ENCODE peak calls at places on chromosome 7, in eight cellular contexts. M, Z, N, I, C, J, H and X are unnamed samples.

GRCh38 chr7:37224746-37225145 is 223.9 kb downstream of the ELMO1 start:
- DNase-seq in Z (no peak), C (no peak), N (no peak), J (no peak), I (no peak), M (no peak), H (no peak), X (no peak)

GRCh38 chr7:128166603-128167315 is 74.3 kb upstream of the LEP start:
- DNase-seq in J (no peak), N (no peak), M (peak; percentile 7), I (peak; percentile 81), Z (no peak), C (no peak), H (no peak), X (no peak)

GRCh38 chr7:102473271-102473991 is 5.3 kb downstream of the POLR2J start:
- DNase-seq in H (no peak), M (no peak), N (peak; percentile 55), J (no peak), C (no peak), I (peak; percentile 37), Z (no peak), X (no peak)

GRCh38 chr7:70487526-70488285 is 644.2 kb upstream of the GALNT17 start:
- DNase-seq in N (no peak), C (no peak), M (no peak), Z (no peak), H (no peak), J (no peak), I (no peak), X (no peak)

GRCh38 chr7:140557069-140557468 is 77.8 kb upstream of the MKRN1 start:
- DNase-seq in N (no peak), M (no peak), J (no peak), I (no peak), C (no peak), Z (no peak), H (no peak), X (no peak)

GRCh38 chr7:3393862-3394261 is 92.8 kb downstream of the SDK1 start:
- DNase-seq in C (no peak), I (no peak), H (no peak), N (no peak), Z (no peak), J (no peak), M (no peak), X (no peak)

GRCh38 chr7:150755473-150756099 is 18.4 kb downstream of the GIMAP5 start:
- DNase-seq in M (no peak), H (peak; percentile 83), C (no peak), I (no peak), Z (no peak), J (peak; percentile 54), N (no peak), X (no peak)

GRCh38 chr7:29207023-29207422 is 12.4 kb downstream of the CHN2 start:
- DNase-seq in I (no peak), Z (no peak), C (no peak), J (no peak), H (no peak), N (no peak), M (no peak), X (no peak)

GRCh38 chr7:32890553-32891045 is 961 bp downstream of the KBTBD2 start:
- DNase-seq in J (peak; percentile 22), Z (no peak), I (peak; percentile 57), M (peak; percentile 63), C (peak; percentile 31), N (no peak), H (peak; percentile 82), X (peak; percentile 91)

GRCh38 chr7:140899883-140900282 is 24.8 kb downstream of the BRAF start:
- DNase-seq in I (peak; percentile 56), C (no peak), Z (no peak), H (peak; percentile 31), N (no peak), M (no peak), J (no peak), X (no peak)

GRCh38 chr7:101950450-101951119 is 133.2 kb downstream of the CUX1 start:
- DNase-seq in J (no peak), C (peak; percentile 21), N (no peak), M (peak; percentile 68), I (no peak), H (no peak), Z (no peak), X (peak; percentile 95)

GRCh38 chr7:55594414-55594813 is 22.1 kb upstream of the VOPP1 start:
- DNase-seq in M (no peak), Z (no peak), C (no peak), H (no peak), N (no peak), J (no peak), I (peak; percentile 35), X (no peak)

GRCh38 chr7:119483364-119483763 is 789.6 kb upstream of the KCND2 start:
- DNase-seq in Z (no peak), M (no peak), J (no peak), H (no peak), C (no peak), I (no peak), N (no peak), X (no peak)

GRCh38 chr7:119482671-119483070 is 790.3 kb upstream of the KCND2 start:
- DNase-seq in J (no peak), I (no peak), Z (no peak), C (no peak), N (no peak), M (no peak), H (no peak), X (no peak)

DNA sequence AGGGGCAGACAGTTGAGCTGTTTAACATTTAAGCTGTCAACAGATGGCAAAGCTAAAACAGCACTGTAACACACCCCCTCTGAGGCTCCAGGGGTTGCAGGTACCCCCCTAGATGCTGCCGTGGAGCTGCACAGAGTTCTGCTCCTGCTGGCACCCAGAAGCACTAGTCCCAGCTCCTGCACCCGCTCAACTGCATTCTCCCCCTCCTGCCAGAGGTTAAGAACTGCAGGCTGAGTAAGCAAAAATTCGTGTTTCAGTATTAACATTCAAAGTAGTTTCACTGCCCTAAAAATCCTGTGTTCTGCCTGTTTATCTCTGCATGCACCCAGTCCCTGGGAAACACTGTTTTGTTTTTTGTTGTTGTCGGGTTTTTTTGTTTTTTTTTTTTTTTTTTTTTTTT is 790.8 kb upstream of the KCND2 start:
- DNase-seq in I (peak; percentile 85), M (no peak), C (peak; percentile 43), H (peak; percentile 70), Z (no peak), J (peak; percentile 9), N (no peak), X (peak; percentile 13)
- TF ChIP-seq CTCF in I (peak; percentile 78), M (no peak), C (peak; percentile 64), H (peak; percentile 52), Z (no peak), J (peak; percentile 59), N (no peak), X (peak; percentile 56)

DNA sequence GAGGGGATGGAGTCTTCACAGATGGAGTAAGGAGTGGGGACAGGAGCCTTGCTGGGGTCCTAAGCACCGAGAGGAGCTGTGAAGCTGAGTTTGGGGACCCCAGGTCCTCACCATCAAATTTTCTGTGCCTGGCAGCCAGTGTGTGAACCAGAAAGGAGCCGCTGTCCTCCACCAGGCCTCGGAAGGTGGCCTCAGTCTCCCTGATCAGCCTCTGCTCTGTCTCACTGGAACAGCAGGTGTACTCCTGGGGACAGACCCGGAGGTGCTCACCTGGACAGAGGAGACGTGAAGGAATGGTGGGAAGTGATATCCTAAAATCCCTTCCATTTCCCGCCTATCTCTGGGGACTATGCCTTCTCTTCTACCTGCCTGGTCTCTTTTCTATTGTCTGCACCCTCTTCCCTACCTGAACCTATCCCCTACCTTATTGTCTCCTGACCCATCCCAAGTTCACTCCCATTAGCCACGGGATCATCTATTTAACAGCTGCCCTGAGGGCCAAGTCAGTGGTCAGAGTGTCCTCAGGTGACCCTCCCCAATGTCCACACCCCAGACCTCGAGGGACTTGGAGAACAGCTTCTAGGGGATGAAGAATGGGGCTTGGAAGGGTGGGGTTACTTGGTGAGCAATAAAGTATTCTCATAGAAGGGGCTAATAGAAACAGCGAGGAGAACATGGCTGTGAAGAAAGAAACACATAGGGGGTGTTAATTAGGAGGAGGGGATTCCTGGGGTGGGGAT is 915 bp downstream of the GPC2 start:
- DNase-seq in J (no peak), H (no peak), N (no peak), C (no peak), Z (no peak), M (no peak), I (peak; percentile 46), X (no peak)
- H3K4me3 ChIP-seq in J (no peak overlapping the region), H (no peak overlapping the region), N (peak overlapping the region; percentile 41), C (peak overlapping the region; percentile 85), Z (peak overlapping the region; percentile 78), M (peak overlapping the region; percentile 79), I (peak overlapping the region; percentile 92), X (peak overlapping the region; percentile 72)

GRCh38 chr7:131548371-131548770 is 8.1 kb downstream of the PODXL start:
- DNase-seq in H (no peak), N (no peak), Z (no peak), C (no peak), M (no peak), I (no peak), J (no peak), X (no peak)

GRCh38 chr7:131544449-131545425 is 11.7 kb downstream of the PODXL start:
- DNase-seq in M (peak; percentile 58), C (no peak), N (no peak), Z (no peak), I (peak; percentile 84), J (no peak), H (peak; percentile 18), X (peak; percentile 66)

GRCh38 chr7:131546126-131546525 is 10.3 kb downstream of the PODXL start:
- DNase-seq in N (no peak), C (no peak), Z (no peak), H (peak; percentile 31), J (no peak), M (peak; percentile 40), I (peak; percentile 60), X (peak; percentile 53)

GRCh38 chr7:131547589-131547988 is 8.8 kb downstream of the PODXL start:
- DNase-seq in Z (no peak), N (no peak), J (no peak), H (no peak), C (no peak), I (peak; percentile 48), M (no peak), X (no peak)

DNA sequence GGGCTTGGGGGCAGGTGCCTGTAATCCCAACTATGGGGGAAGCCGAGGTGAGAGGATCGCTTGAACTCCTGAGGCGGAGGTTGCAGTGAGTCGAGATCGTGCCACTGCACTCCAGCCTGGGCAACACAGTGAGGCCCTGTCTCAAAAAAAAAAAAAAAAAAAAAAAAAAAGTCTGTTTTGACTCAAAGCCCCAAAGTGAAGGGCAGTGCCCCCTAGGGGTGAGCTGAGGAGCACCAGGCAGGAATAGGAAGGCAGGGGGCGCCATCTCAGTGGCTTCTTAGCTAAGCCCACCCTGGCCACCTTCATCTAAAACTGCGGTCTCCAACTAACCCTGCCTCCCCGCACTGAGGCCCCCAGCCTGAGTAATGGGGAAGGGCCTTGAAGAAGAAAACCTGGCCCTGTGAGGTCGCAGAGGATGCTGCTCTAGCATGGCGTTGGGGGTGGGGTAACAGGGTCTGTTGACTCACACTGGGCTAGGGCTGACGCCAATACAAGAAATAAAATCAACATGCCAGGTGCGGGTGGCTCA is 9.8 kb downstream of the PODXL start:
- DNase-seq in J (no peak), H (peak; percentile 51), Z (no peak), N (no peak), M (no peak), C (no peak), I (peak; percentile 97), X (no peak)
- TF ChIP-seq CTCF in J (peak; percentile 89), H (peak; percentile 78), Z (peak; percentile 77), N (peak; percentile 56), M (peak; percentile 70), C (peak; percentile 99), I (peak; percentile 98), X (peak; percentile 73)

DNA sequence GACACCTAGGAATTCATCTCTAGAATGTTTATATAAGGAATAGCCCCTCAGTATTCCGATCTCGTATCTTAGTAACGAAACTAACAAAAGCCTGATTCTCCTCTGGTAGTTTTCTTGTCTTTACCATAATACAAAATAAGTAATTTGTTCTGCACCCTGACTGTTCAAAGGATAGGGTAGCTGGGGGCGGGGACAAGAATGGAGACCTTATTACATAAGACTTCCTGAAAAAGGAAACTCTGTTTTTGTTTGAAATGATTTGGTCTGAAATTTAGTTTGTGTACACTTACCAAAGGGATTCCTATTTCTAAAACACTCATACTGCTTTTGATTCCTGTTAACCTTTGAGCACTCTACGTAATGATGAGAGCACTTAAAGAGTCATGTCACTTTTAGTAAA is 17.2 kb downstream of the IKZF1 start:
- DNase-seq in J (no peak), N (no peak), C (no peak), H (no peak), Z (no peak), M (no peak), I (no peak), X (no peak)
- H3K4me3 ChIP-seq in J (no peak overlapping the region), N (no peak overlapping the region), C (no peak overlapping the region), H (peak overlapping the region; percentile 22), Z (no peak overlapping the region), M (no peak overlapping the region), I (no peak overlapping the region), X (no peak overlapping the region)